ENCODE peak calls at places on chromosomes 6 and 20, in ten cellular contexts. E, M, A, P, Q, W, J, T, Y and L are unnamed samples.

GRCh38 chr20:15232243-15232642 is 894.8 kb upstream of the FLRT3 start:
- DNase-seq in Y (no peak), E (no peak), P (no peak), M (no peak), Q (no peak), A (no peak), T (no peak), J (no peak), W (no peak), L (no peak)

GRCh38 chr6:112033824-112034223 is 20.1 kb upstream of the CCN6 start:
- DNase-seq in Y (no peak), J (no peak), T (no peak), E (no peak), M (no peak), A (no peak), P (no peak), W (no peak), Q (no peak), L (no peak)

GRCh38 chr20:31587545-31588389 is 17.3 kb upstream of the ID1 start:
- DNase-seq in M (peak; percentile 92), Q (no peak), J (no peak), T (peak; percentile 92), A (no peak), Y (peak; percentile 58), E (peak; percentile 47), P (no peak), W (no peak), L (no peak)

GRCh38 chr20:13364278-13365170 is 143.4 kb downstream of the ISM1 start:
- DNase-seq in Q (no peak), W (no peak), J (no peak), T (no peak), A (no peak), Y (no peak), M (no peak), P (no peak), E (no peak), L (no peak)

GRCh38 chr20:50792708-50793574 is 1.9 kb upstream of the BCAS4 start:
- DNase-seq in E (no peak), J (no peak), T (peak; percentile 64), W (no peak), A (no peak), M (no peak), Q (no peak), Y (no peak), P (no peak), L (no peak)

GRCh38 chr6:27748662-27749061 is 163.5 kb downstream of the OR2B2 start:
- DNase-seq in A (no peak), J (no peak), T (no peak), P (no peak), Q (no peak), M (no peak), E (no peak), Y (no peak), W (no peak), L (no peak)

GRCh38 chr6:4804095-4804494 is 27.9 kb downstream of the CDYL start:
- DNase-seq in W (no peak), E (no peak), T (peak; percentile 13), Y (peak; percentile 71), J (no peak), Q (no peak), A (no peak), M (peak; percentile 88), P (no peak), L (no peak)

GRCh38 chr20:23881371-23881770 is 1.8 kb upstream of the CST5 start:
- DNase-seq in Q (no peak), P (no peak), M (no peak), A (no peak), T (no peak), Y (no peak), J (no peak), E (no peak), W (no peak), L (no peak)

GRCh38 chr6:34953084-34954025 is 64.3 kb downstream of the ANKS1A start:
- DNase-seq in A (no peak), J (no peak), Y (peak; percentile 71), T (no peak), W (no peak), M (peak; percentile 80), E (no peak), P (no peak), Q (no peak), L (no peak)

GRCh38 chr6:111984081-111984480 is 69.8 kb upstream of the CCN6 start:
- DNase-seq in P (no peak), Y (no peak), Q (no peak), M (no peak), W (no peak), T (no peak), A (no peak), E (no peak), J (no peak), L (no peak)

GRCh38 chr20:63293456-63293855 is 470 bp downstream of the COL20A1 start:
- DNase-seq in Q (no peak), E (no peak), J (no peak), P (no peak), A (no peak), W (no peak), M (no peak), T (no peak), Y (no peak), L (no peak)

GRCh38 chr6:101845621-101846020 is 452.1 kb downstream of the GRIK2 start:
- DNase-seq in Q (no peak), E (no peak), T (no peak), A (no peak), W (no peak), J (no peak), P (no peak), M (no peak), Y (no peak), L (no peak)

GRCh38 chr6:25993038-25993684 is 30.6 kb downstream of the TRIM38 start:
- DNase-seq in M (no peak), A (no peak), T (no peak), E (no peak), W (no peak), Y (no peak), J (no peak), P (no peak), Q (no peak), L (no peak)

GRCh38 chr6:24520929-24521546 is 26.3 kb downstream of the ALDH5A1 start:
- DNase-seq in P (no peak), Q (peak; percentile 11), Y (peak; percentile 57), E (peak; percentile 67), W (no peak), T (peak; percentile 41), J (peak; percentile 67), A (no peak), M (peak; percentile 73), L (peak; percentile 30)

GRCh38 chr20:14521436-14521835 is 184.0 kb upstream of the FLRT3 start:
- DNase-seq in Y (peak; percentile 12), P (no peak), E (no peak), M (peak; percentile 74), J (no peak), A (no peak), W (no peak), Q (no peak), T (no peak), L (no peak)

GRCh38 chr20:48419173-48419572 is 408.6 kb downstream of the PREX1 start:
- DNase-seq in Y (no peak), W (no peak), P (no peak), A (no peak), M (no peak), J (no peak), T (no peak), E (peak; percentile 55), Q (no peak), L (no peak)

GRCh38 chr6:13725570-13725969 is 13.9 kb upstream of the RANBP9 start:
- DNase-seq in P (no peak), T (no peak), E (no peak), W (no peak), Y (no peak), J (no peak), A (no peak), Q (peak; percentile 13), M (peak; percentile 55), L (no peak)

GRCh38 chr20:32608664-32609015 is 23.5 kb upstream of the NOL4L start:
- DNase-seq in Q (no peak), Y (no peak), M (no peak), T (no peak), A (no peak), W (no peak), E (no peak), P (no peak), J (no peak), L (no peak)

GRCh38 chr6:157019115-157019628 is 242.0 kb downstream of the ARID1B start:
- DNase-seq in P (no peak), T (peak; percentile 70), M (no peak), Q (no peak), Y (peak; percentile 35), J (no peak), A (no peak), E (peak; percentile 49), W (no peak), L (no peak)

GRCh38 chr6:47478233-47479155 is 905 bp downstream of the CD2AP start:
- DNase-seq in A (no peak), Q (peak; percentile 24), E (peak; percentile 38), M (peak; percentile 55), T (peak; percentile 50), Y (peak; percentile 38), J (no peak), P (no peak), W (no peak), L (no peak)

GRCh38 chr20:33280775-33281174 is 2.2 kb upstream of the BPIFB1 start:
- DNase-seq in Q (no peak), P (no peak), M (no peak), Y (no peak), J (no peak), T (no peak), E (no peak), A (no peak), W (no peak), L (no peak)

GRCh38 chr6:129844118-129844891 is 16.8 kb downstream of the TMEM244 start:
- DNase-seq in E (peak; percentile 33), Y (peak; percentile 85), A (no peak), P (no peak), Q (no peak), J (no peak), M (peak; percentile 72), W (no peak), T (no peak), L (no peak)

GRCh38 chr6:110265273-110265672 is 85.0 kb downstream of the CDC40 start:
- DNase-seq in P (no peak), Y (no peak), J (no peak), T (no peak), M (no peak), Q (no peak), A (no peak), W (no peak), E (no peak), L (no peak)

GRCh38 chr20:15063077-15063476 is 725.7 kb upstream of the FLRT3 start:
- DNase-seq in J (no peak), A (no peak), Y (peak; percentile 33), W (no peak), M (no peak), P (no peak), Q (no peak), E (no peak), T (no peak), L (no peak)